ENCODE peak calls at places on chromosomes 4 and X, in seven cellular contexts. A is heart left ventricle, I is PC-3, Y is OCI-LY7, C is foreskin keratinocyte, T is GM23248, R is pancreas. S is an unnamed sample.

GRCh38 chr4:82852751-82853053 is 38.3 kb downstream of the SEC31A start:
- DNase-seq in I (peak; percentile 2), A (no peak), Y (no peak), R (no peak), T (no peak), C (no peak), S (no peak)

GRCh38 chr4:15754323-15754722 is 23.8 kb upstream of the CD38 start:
- DNase-seq in I (peak; percentile 10), A (no peak), R (no peak), T (peak; percentile 18), C (no peak), Y (peak; percentile 17), S (no peak)

GRCh38 chr4:100984901-100985300 is 362.4 kb downstream of the PPP3CA start:
- DNase-seq in I (peak; percentile 41), R (no peak), A (no peak), C (peak; percentile 45), T (peak; percentile 84), Y (no peak), S (no peak)

GRCh38 chr4:35652197-35652596 is 592.1 kb downstream of the ARAP2 start:
- DNase-seq in R (no peak), T (no peak), Y (no peak), C (no peak), A (no peak), I (no peak), S (no peak)

GRCh38 chr4:52098618-52099017 is 47.5 kb downstream of the SPATA18 start:
- DNase-seq in C (no peak), Y (no peak), A (no peak), T (peak; percentile 24), I (peak; percentile 62), R (no peak), S (no peak)

GRCh38 chr4:2182981-2183380 is 58.9 kb downstream of the HAUS3 start:
- DNase-seq in A (no peak), Y (no peak), C (no peak), R (no peak), T (no peak), I (no peak), S (no peak)

GRCh38 chrX:119089619-119090018 is 16.8 kb downstream of the CT47C1 start:
- DNase-seq in R (no peak), T (no peak), Y (no peak), A (no peak), C (no peak), I (no peak), S (no peak)

GRCh38 chrX:72306085-72306801 is 529 bp upstream of the CITED1 start:
- DNase-seq in T (peak; percentile 32), A (no peak), Y (no peak), R (no peak), I (peak; percentile 22), C (no peak), S (no peak)

GRCh38 chrX:32084757-32085156 is 1012.9 kb upstream of the FTHL17 start:
- DNase-seq in Y (no peak), I (no peak), R (no peak), A (no peak), T (no peak), C (no peak), S (no peak)

GRCh38 chr4:52051213-52051614 is at the start of gene SPATA18:
- DNase-seq in A (peak; percentile 35), Y (no peak), T (peak; percentile 78), I (no peak), R (peak; percentile 64), C (no peak), S (peak; percentile 48)

GRCh38 chr4:153022233-153022632 is 86.1 kb downstream of the FHDC1 start:
- DNase-seq in R (no peak), C (no peak), I (no peak), A (no peak), T (no peak), Y (no peak), S (no peak)

GRCh38 chr4:8117278-8117682 is 41.3 kb downstream of the ABLIM2 start:
- DNase-seq in Y (peak; percentile 88), R (no peak), T (peak; percentile 56), A (peak; percentile 52), C (no peak), I (peak; percentile 52), S (peak; percentile 46)

GRCh38 chr4:957231-957580 is 16.2 kb downstream of the DGKQ start:
- DNase-seq in Y (no peak), R (no peak), I (no peak), C (no peak), A (no peak), T (no peak), S (no peak)

GRCh38 chrX:54838583-54838982 is 31.0 kb downstream of the MAGED2 start:
- DNase-seq in I (no peak), T (no peak), Y (no peak), C (no peak), A (no peak), R (no peak), S (no peak)

GRCh38 chr4:189835505-189835904 is 105.2 kb upstream of the FRG1 start:
- DNase-seq in R (no peak), T (no peak), Y (no peak), A (no peak), I (no peak), C (no peak), S (no peak)

GRCh38 chr4:10092481-10093272 is 23.9 kb downstream of the WDR1 start:
- DNase-seq in A (peak; percentile 44), R (no peak), C (no peak), Y (no peak), I (no peak), T (peak; percentile 34), S (peak; percentile 37)

GRCh38 chr4:123749408-123749807 is 352.8 kb downstream of the SPRY1 start:
- DNase-seq in I (no peak), C (no peak), Y (no peak), R (no peak), A (peak; percentile 78), T (no peak), S (no peak)

GRCh38 chr4:46844325-46844917 is 64.6 kb downstream of the COX7B2 start:
- DNase-seq in T (peak; percentile 62), A (no peak), R (no peak), Y (peak; percentile 62), C (peak; percentile 4), I (peak; percentile 63), S (no peak)

GRCh38 chrX:153973127-153974002 is 811 bp downstream of the TMEM187 start:
- DNase-seq in R (peak; percentile 56), A (no peak), Y (peak; percentile 20), I (no peak), T (no peak), C (no peak), S (no peak)

GRCh38 chrX:4935846-4936245 is 1222.4 kb upstream of the PRKX start:
- DNase-seq in A (peak; percentile 39), T (no peak), C (no peak), Y (peak; percentile 32), R (no peak), I (peak; percentile 59), S (no peak)

DNA sequence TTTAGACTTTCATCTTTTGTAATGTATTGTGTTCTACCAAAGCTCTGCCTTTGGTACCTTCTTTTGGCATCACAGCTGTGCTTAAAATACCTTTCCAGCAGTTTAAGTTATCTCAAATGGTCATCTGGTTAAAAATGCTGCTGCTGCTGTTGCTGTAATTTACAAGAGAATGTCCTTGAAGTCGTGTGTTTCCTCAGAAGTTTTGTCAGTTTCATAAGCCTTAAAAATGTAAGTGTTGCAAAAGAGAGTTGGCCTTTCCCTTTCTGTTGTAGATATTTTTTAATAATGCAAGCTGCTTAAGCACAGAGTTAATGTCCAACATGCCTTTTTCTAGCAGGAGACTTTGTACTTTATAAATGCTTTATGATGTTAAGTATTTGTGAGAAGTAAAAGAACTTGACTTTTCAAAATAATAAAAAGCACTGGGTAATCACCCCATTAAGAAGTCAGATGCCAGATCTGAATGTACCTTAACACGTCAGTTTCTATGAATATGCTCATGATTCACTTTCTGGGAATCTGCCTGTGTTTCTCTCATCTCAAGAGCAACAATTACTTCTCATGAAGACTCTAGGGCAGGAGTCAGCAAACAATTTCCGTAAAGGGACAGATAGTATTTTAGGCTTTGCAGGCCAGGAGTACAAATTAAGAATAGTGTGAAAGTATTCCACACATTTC is 35.3 kb upstream of the TENM3 start:
- DNase-seq in R (no peak), A (no peak), Y (no peak), T (peak; percentile 53), I (peak; percentile 32), C (peak; percentile 78), S (no peak)
- H3K27ac ChIP-seq in R (no peak overlapping the region), A (no peak overlapping the region), Y (no peak overlapping the region), T (peak overlapping the region; percentile 7), I (no peak overlapping the region), C (peak overlapping the region; percentile 93), S (no peak overlapping the region)

GRCh38 chr4:40422309-40422708 is 87.2 kb downstream of the CHRNA9 start:
- DNase-seq in I (no peak), Y (no peak), A (no peak), R (no peak), C (no peak), T (no peak), S (no peak)

GRCh38 chr4:40418430-40419230 is 83.5 kb downstream of the CHRNA9 start:
- DNase-seq in C (no peak), Y (no peak), T (no peak), A (no peak), I (no peak), R (no peak), S (peak; percentile 81)

GRCh38 chr4:40417941-40418340 is 82.8 kb downstream of the CHRNA9 start:
- DNase-seq in I (no peak), R (no peak), A (no peak), Y (no peak), T (no peak), C (no peak), S (no peak)

GRCh38 chr4:40421839-40422238 is 86.7 kb downstream of the CHRNA9 start:
- DNase-seq in T (no peak), C (no peak), A (no peak), R (no peak), Y (no peak), I (no peak), S (no peak)

DNA sequence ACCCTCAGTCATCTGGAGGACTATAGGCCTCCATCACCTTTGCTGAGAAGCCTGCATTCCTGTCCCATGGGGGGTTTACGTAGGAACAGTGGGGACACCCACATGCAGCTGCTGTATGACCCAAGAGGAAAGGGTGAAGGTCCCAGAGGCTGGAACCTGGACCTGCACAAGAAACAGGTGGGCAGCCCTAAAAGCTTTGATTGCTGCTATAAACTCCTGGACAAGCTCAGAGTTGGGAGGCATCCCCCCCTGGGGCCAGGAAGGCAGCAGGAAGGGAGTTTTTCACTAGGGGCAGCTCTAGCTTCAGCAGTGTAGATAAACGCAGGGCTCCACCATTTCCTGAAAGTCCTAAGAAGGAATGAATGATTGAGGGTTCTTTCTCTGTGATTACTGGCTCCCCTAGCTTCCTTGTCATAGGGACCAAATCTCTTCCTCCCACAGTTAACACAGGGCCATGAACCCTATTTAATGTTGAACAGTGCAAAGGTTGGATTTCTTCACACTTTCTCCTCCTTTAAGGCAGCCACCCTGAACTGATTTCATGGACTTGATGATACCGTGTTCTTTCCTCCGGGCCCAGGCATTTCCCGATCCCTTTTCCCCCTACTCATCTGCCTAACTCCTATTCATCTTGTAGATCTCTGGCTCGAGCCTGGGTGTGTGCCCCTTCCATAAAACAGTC is 84.2 kb downstream of the CHRNA9 start:
- DNase-seq in R (no peak), T (no peak), A (no peak), C (no peak), Y (no peak), I (no peak), S (no peak)
- H3K4me1 ChIP-seq in R (peaks cover 29% of the 10 kb centered on the region), T (peaks cover 5% of the 10 kb centered on the region), A (no peaks in the 10 kb centered on the region), C (no peaks in the 10 kb centered on the region), Y (no peaks in the 10 kb centered on the region), I (no peaks in the 10 kb centered on the region), S (no peaks in the 10 kb centered on the region)

GRCh38 chr4:7005571-7005970 is 37.6 kb upstream of the TADA2B start:
- DNase-seq in R (no peak), T (no peak), I (no peak), C (no peak), Y (no peak), A (no peak), S (no peak)
- H3K27ac ChIP-seq in R (no peak overlapping the region), T (no peak overlapping the region), I (no peak overlapping the region), C (no peak overlapping the region), Y (no peak overlapping the region), A (no peak overlapping the region), S (no peak overlapping the region)

GRCh38 chr4:118762146-118762545 is 73.8 kb downstream of the SEC24D start:
- DNase-seq in A (no peak), Y (no peak), C (no peak), R (no peak), I (no peak), T (no peak), S (no peak)
- H3K4me1 ChIP-seq in A (peaks cover 30% of the 10 kb centered on the region), Y (peaks cover 54% of the 10 kb centered on the region), C (peaks cover 20% of the 10 kb centered on the region), R (peaks cover 31% of the 10 kb centered on the region), I (peaks cover 16% of the 10 kb centered on the region), T (peaks cover 81% of the 10 kb centered on the region), S (no peaks in the 10 kb centered on the region)